ENCODE peak calls at places on chromosomes 1 and 21, in eight cellular contexts. C is stomach, M is SJCRH30, L is PC-9, I is mesenchymal stem cell, J is aorta, B is transverse colon, F is thoracic aorta. A is an unnamed sample. For H3K36me3, the result is how much of the 10 kb centered on the place peaks cover.

GRCh38 chr1:221778535-221779142 is 36.8 kb upstream of the DUSP10 start:
- DNase-seq in C (no peak), M (no peak), L (no peak), I (no peak), J (peak), B (peak), F (no peak), A (no peak)

GRCh38 chr1:167360120-167360519 is 139.4 kb downstream of the POU2F1 start:
- DNase-seq in C (no peak), M (no peak), L (no peak), I (peak), J (no peak), B (no peak), F (no peak), A (no peak)

GRCh38 chr1:95039360-95040031 is 33.3 kb downstream of the ALG14 start:
- DNase-seq in C (no peak), M (no peak), L (peak), I (peak), J (no peak), B (no peak), F (no peak), A (no peak)

GRCh38 chr1:160637821-160638539 is 8.9 kb downstream of the SLAMF1 start:
- DNase-seq in C (no peak), M (no peak), L (no peak), I (no peak), J (no peak), B (no peak), F (no peak), A (no peak)

GRCh38 chr1:30451532-30452125 is 271.8 kb downstream of the MATN1 start:
- DNase-seq in C (no peak), M (no peak), L (no peak), I (no peak), J (no peak), B (no peak), F (no peak), A (no peak)

GRCh38 chr1:97252076-97252475 is 530.5 kb downstream of the PTBP2 start:
- DNase-seq in C (no peak), M (no peak), L (no peak), I (peak), J (peak), B (no peak), F (no peak), A (peak)

GRCh38 chr1:28516518-28516956 is 10.7 kb downstream of the RCC1 start:
- DNase-seq in C (no peak), M (no peak), L (no peak), I (peak), J (no peak), B (no peak), F (no peak), A (no peak)

GRCh38 chr1:175192111-175192629 is 406 bp downstream of the KIAA0040 start:
- DNase-seq in C (peak), M (peak), L (peak), I (peak), J (peak), B (peak), F (no peak), A (peak)

GRCh38 chr1:78554840-78555239 is 64.1 kb downstream of the PTGFR start:
- DNase-seq in C (no peak), M (no peak), L (no peak), I (no peak), J (no peak), B (no peak), F (no peak), A (no peak)

GRCh38 chr1:221801773-221802516 is 60.1 kb upstream of the DUSP10 start:
- DNase-seq in C (no peak), M (no peak), L (no peak), I (peak), J (no peak), B (no peak), F (no peak), A (no peak)

GRCh38 chr1:112852276-112852675 is 103.7 kb downstream of the SLC16A1 start:
- DNase-seq in C (no peak), M (no peak), L (no peak), I (no peak), J (no peak), B (no peak), F (no peak), A (no peak)

GRCh38 chr21:45283019-45283610 is 4.6 kb downstream of the POFUT2 start:
- DNase-seq in C (peak), M (no peak), L (no peak), I (no peak), J (no peak), B (no peak), F (no peak), A (no peak)

DNA sequence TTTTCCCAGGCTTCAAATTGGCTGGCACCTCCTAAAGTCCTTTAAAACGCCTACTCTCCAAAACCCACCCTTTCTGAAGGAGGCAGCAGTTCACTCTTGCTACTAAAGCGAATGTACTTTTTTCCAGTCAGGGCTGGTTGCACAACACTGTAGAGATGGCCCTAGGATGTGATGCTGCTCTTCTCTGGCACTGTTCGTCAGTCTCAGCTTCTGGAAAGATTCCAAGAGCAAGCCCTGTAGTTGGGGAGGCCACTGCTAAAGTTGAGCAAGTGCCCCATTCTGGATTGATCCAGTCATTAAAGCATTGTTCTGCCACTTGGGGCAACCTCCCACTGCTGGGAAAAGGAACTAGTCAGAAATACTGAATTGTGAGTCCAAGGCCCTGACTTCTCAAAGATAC is 28.5 kb upstream of the KCNQ4 start:
- DNase-seq in C (no peak), M (no peak), L (no peak), I (peak), J (no peak), B (no peak), F (no peak), A (no peak)
- H3K36me3 ChIP-seq in C (half or more), M (under half), L (under half), I (half or more), J (under half), B (under half), F (under half), A (under half)

GRCh38 chr1:19325958-19326747 is 14.0 kb downstream of the SLC66A1 start:
- DNase-seq in C (no peak), M (no peak), L (no peak), I (no peak), J (no peak), B (no peak), F (no peak), A (no peak)

GRCh38 chr1:19326748-19327065 is 14.6 kb downstream of the SLC66A1 start:
- DNase-seq in C (no peak), M (no peak), L (no peak), I (no peak), J (no peak), B (no peak), F (no peak), A (no peak)

GRCh38 chr1:19323987-19324664 is 12.0 kb downstream of the SLC66A1 start:
- DNase-seq in C (no peak), M (no peak), L (no peak), I (no peak), J (no peak), B (no peak), F (no peak), A (no peak)

GRCh38 chr1:19325368-19325957 is 13.3 kb downstream of the SLC66A1 start:
- DNase-seq in C (no peak), M (no peak), L (no peak), I (no peak), J (no peak), B (no peak), F (no peak), A (no peak)

DNA sequence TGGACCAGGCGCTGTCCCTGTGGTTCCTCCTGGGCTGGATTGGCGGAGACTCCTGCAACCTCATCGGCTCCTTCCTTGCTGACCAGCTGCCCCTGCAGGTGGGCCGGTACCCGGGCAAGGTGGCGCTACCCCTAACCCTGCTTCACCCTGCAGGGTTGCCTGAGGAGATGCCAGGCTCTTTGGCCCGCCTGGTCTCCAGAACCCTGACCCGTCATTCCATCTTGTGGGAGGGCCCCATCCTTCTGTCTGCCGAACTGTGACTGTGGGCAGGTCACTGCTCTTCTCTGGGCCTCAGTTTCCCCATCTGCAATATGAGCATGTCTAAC is 12.5 kb downstream of the SLC66A1 start:
- DNase-seq in C (no peak), M (no peak), L (no peak), I (no peak), J (no peak), B (no peak), F (no peak), A (no peak)
- H3K36me3 ChIP-seq in C (half or more), M (under half), L (under half), I (half or more), J (under half), B (under half), F (under half), A (half or more)

DNA sequence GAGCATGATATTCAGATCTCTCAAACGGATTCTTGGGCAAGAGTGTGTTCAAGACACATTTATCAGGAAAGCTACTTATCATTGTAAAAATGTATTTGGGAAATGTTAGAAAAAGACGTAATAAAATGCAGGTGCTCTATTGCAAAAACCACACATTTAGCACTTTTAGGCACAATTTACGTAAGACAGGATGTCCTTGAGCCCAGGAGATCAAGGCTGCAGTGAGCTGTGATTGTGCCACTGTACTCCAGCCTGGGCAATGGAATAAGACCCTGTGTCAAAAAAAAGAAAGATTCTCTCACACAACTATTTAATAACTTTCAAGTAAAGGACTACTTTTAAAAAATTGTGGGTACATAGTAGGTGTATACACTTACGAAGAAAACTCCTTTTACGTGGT is 18.4 kb downstream of the SLC25A33 start:
- DNase-seq in C (no peak), M (no peak), L (no peak), I (no peak), J (no peak), B (no peak), F (no peak), A (no peak)
- H3K36me3 ChIP-seq in C (under half), M (under half), L (under half), I (under half), J (under half), B (under half), F (under half), A (under half)

GRCh38 chr1:200131551-200132125 is 104.1 kb downstream of the NR5A2 start:
- DNase-seq in C (no peak), M (no peak), L (peak), I (peak), J (no peak), B (no peak), F (no peak), A (no peak)

GRCh38 chr1:200134116-200134515 is 106.6 kb downstream of the NR5A2 start:
- DNase-seq in C (no peak), M (no peak), L (no peak), I (no peak), J (no peak), B (no peak), F (no peak), A (no peak)

GRCh38 chr1:200139661-200140250 is 112.2 kb downstream of the NR5A2 start:
- DNase-seq in C (no peak), M (peak), L (no peak), I (peak), J (no peak), B (no peak), F (no peak), A (no peak)

GRCh38 chr1:200133123-200133522 is 105.6 kb downstream of the NR5A2 start:
- DNase-seq in C (no peak), M (no peak), L (no peak), I (no peak), J (no peak), B (no peak), F (no peak), A (no peak)

GRCh38 chr1:200136384-200136783 is 108.9 kb downstream of the NR5A2 start:
- DNase-seq in C (no peak), M (no peak), L (no peak), I (no peak), J (no peak), B (no peak), F (no peak), A (no peak)
- H3K36me3 ChIP-seq in C (under half), M (under half), L (under half), I (under half), J (under half), B (under half), F (under half), A (under half)

GRCh38 chr1:54867717-54868057 is 19.3 kb downstream of the DHCR24 start:
- DNase-seq in C (no peak), M (no peak), L (no peak), I (no peak), J (no peak), B (no peak), F (no peak), A (no peak)
- H3K36me3 ChIP-seq in C (half or more), M (under half), L (half or more), I (half or more), J (under half), B (under half), F (under half), A (under half)

GRCh38 chr1:51756290-51756689 is 122.2 kb downstream of the NRDC start:
- DNase-seq in C (no peak), M (no peak), L (no peak), I (no peak), J (no peak), B (no peak), F (no peak), A (no peak)
- H3K36me3 ChIP-seq in C (under half), M (under half), L (under half), I (under half), J (under half), B (under half), F (under half), A (under half)

GRCh38 chr1:58887059-58887458 is 103.2 kb upstream of the JUN start:
- DNase-seq in C (no peak), M (no peak), L (no peak), I (no peak), J (no peak), B (no peak), F (no peak), A (no peak)

GRCh38 chr1:58883888-58884482 is 100.1 kb upstream of the JUN start:
- DNase-seq in C (no peak), M (peak), L (no peak), I (no peak), J (no peak), B (no peak), F (no peak), A (no peak)

GRCh38 chr1:58886611-58887010 is 102.8 kb upstream of the JUN start:
- DNase-seq in C (no peak), M (peak), L (no peak), I (no peak), J (no peak), B (no peak), F (no peak), A (no peak)

GRCh38 chr1:58884706-58885661 is 101.1 kb upstream of the JUN start:
- DNase-seq in C (peak), M (peak), L (no peak), I (no peak), J (peak), B (peak), F (no peak), A (peak)

DNA sequence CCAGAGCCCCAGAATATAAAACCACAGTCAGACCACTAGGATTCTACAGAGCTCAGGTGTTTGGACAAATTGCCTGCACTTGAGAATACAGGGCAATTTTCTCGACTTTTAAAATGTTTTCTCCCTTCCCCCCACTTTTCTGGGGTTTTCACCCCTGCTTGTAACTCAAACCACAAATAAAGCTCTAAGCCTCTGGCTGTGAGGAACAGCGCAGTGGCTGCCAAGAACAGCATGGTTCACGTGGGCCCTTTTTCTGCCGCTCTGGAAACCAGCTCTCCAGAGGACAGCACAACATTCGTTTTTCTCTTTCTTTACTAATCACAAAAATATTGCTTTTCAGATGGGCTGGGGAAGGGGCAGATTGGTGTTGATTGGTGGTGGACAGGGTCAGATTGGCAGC is 102.2 kb upstream of the JUN start:
- DNase-seq in C (peak), M (peak), L (no peak), I (no peak), J (peak), B (no peak), F (no peak), A (no peak)
- H3K36me3 ChIP-seq in C (under half), M (under half), L (under half), I (under half), J (under half), B (under half), F (under half), A (under half)

DNA sequence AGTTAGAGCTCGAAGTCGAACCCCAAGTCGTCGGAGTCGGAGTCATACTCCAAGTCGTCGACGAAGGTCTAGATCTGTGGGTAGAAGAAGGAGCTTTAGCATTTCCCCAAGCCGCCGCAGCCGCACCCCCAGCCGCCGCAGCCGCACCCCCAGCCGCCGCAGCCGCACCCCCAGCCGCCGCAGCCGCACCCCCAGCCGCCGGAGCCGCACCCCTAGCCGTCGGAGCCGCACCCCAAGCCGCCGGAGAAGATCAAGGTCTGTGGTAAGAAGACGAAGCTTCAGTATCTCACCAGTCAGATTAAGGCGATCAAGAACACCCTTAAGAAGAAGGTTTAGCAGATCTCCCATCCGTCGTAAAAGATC is 12.1 kb downstream of the SON start:
- DNase-seq in C (no peak), M (no peak), L (no peak), I (no peak), J (no peak), B (no peak), F (no peak), A (no peak)
- H3K36me3 ChIP-seq in C (half or more), M (half or more), L (under half), I (half or more), J (under half), B (under half), F (half or more), A (under half)

DNA sequence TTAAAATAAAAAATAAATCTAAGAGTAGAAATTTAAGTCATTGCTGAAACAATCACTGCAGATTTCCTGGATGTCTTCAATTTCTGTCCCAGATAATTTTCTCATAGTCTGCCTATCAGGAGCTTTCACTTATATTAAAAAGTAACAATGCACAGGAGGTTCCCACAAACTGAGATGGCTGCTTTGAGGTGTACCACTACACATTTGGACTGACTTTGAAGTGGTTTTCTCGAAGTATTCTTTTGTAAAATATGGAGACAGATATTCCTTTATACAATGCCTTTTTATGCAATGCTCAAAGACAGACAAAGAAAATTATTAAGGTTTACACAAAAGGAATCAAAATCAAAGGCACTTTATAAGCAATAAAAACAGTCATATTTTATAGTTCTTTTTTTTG is 24.5 kb downstream of the TOR1AIP2 start:
- DNase-seq in C (no peak), M (no peak), L (no peak), I (no peak), J (no peak), B (no peak), F (no peak), A (no peak)
- H3K36me3 ChIP-seq in C (half or more), M (under half), L (under half), I (half or more), J (under half), B (under half), F (under half), A (under half)

GRCh38 chr21:25986928-25987327 is 183.6 kb downstream of the APP start:
- DNase-seq in C (no peak), M (peak), L (no peak), I (no peak), J (no peak), B (no peak), F (no peak), A (no peak)
- H3K36me3 ChIP-seq in C (under half), M (under half), L (under half), I (half or more), J (under half), B (under half), F (under half), A (under half)